ENCODE peak calls at places on chromosomes 4 and X, in eight cellular contexts. E is germinal center; G is nucleus accumbens; R is activated CD4-positive, alpha-beta T cell treated with anti-CD3 and anti-CD28 coated beads, Interleukin-2, amount 10 ng/mL, durations not matched to agents 7 days and 5 days; W is right cardiac atrium; K is SK-N-SH; D is EH; A is stimulated activated naive CD8-positive, alpha-beta T cell treated with anti-CD3 and anti-CD28 coated beads, Interleukin-15, Interleukin-2, amounts not matched to agents 100 U/mL and 50 U/mL, for 24 hours. F is an unnamed sample.

GRCh38 chrX:29090811-29091210 is 503.6 kb downstream of the IL1RAPL1 start:
- DNase-seq in E (no peak), G (peak), R (no peak), W (no peak), K (no peak), D (peak), A (no peak), F (no peak)

GRCh38 chrX:96314974-96315373 is 369.7 kb upstream of the DIAPH2 start:
- DNase-seq in E (no peak), G (no peak), R (no peak), W (no peak), K (no peak), D (peak), A (no peak), F (no peak)

GRCh38 chr4:7209699-7210098 is 17.4 kb downstream of the SORCS2 start:
- DNase-seq in E (no peak), G (no peak), R (no peak), W (peak), K (no peak), D (peak), A (no peak), F (no peak)

GRCh38 chr4:151658959-151659593 is 101.7 kb downstream of the GATB start:
- DNase-seq in E (no peak), G (no peak), R (no peak), W (no peak), K (no peak), D (peak), A (no peak), F (no peak)

GRCh38 chr4:103947617-103948016 is 227.8 kb upstream of the TACR3 start:
- DNase-seq in E (no peak), G (no peak), R (no peak), W (no peak), K (no peak), D (no peak), A (no peak), F (no peak)

GRCh38 chr4:5220028-5220427 is 168.7 kb downstream of the STK32B start:
- DNase-seq in E (no peak), G (no peak), R (no peak), W (no peak), K (no peak), D (peak), A (no peak), F (no peak)

GRCh38 chrX:63740382-63740781 is 44.6 kb downstream of the ARHGEF9 start:
- DNase-seq in E (no peak), G (no peak), R (no peak), W (no peak), K (no peak), D (no peak), A (no peak), F (no peak)

GRCh38 chr4:86935499-86935832 is 655 bp downstream of the AFF1 start:
- DNase-seq in E (peak), G (peak), R (peak), W (no peak), K (peak), D (no peak), A (no peak), F (peak)

GRCh38 chrX:118945921-118946320 is 28.5 kb upstream of the LONRF3 start:
- DNase-seq in E (no peak), G (no peak), R (no peak), W (no peak), K (no peak), D (no peak), A (no peak), F (no peak)

GRCh38 chr4:36351082-36351666 is 69.8 kb downstream of the DTHD1 start:
- DNase-seq in E (peak), G (peak), R (peak), W (peak), K (peak), D (no peak), A (peak), F (peak)

GRCh38 chr4:5804656-5805055 is 88.2 kb downstream of the CRMP1 start:
- DNase-seq in E (no peak), G (no peak), R (no peak), W (peak), K (no peak), D (no peak), A (no peak), F (no peak)

GRCh38 chr4:38188631-38189101 is 228.5 kb downstream of the PTTG2 start:
- DNase-seq in E (no peak), G (no peak), R (no peak), W (no peak), K (no peak), D (peak), A (no peak), F (no peak)

GRCh38 chr4:124862261-124862660 is 149.7 kb upstream of the ANKRD50 start:
- DNase-seq in E (no peak), G (no peak), R (no peak), W (no peak), K (no peak), D (no peak), A (no peak), F (no peak)

GRCh38 chrX:119605398-119605738 is 856 bp downstream of the NKRF start:
- DNase-seq in E (peak), G (peak), R (no peak), W (peak), K (peak), D (peak), A (peak), F (peak)

F was measured in Right ventricle myocardium superior.